ENCODE peak calls at places on chromosomes 5 and 9, in ten cellular contexts. V is Peyer's patch; B is BJ; K is body of pancreas; D is tibial artery; I is astrocyte of the spinal cord; J is AG09309; U is CD8-positive, alpha-beta T cell; Y is PC-9; O is HepG2. G is an unnamed sample.

GRCh38 chr9:109251080-109251775 is 69.6 kb downstream of the EPB41L4B start:
- DNase-seq in V (peak), B (no peak), K (peak), D (no peak), I (peak), J (no peak), U (no peak), Y (peak), O (peak), G (no peak)

GRCh38 chr9:92257327-92257726 is 36.2 kb downstream of the IARS1 start:
- DNase-seq in V (no peak), B (no peak), K (no peak), D (no peak), I (no peak), J (no peak), U (no peak), Y (no peak), O (no peak), G (no peak)

GRCh38 chr5:169126376-169127043 is 174.4 kb downstream of the SLIT3 start:
- DNase-seq in V (no peak), B (no peak), K (no peak), D (no peak), I (no peak), J (no peak), U (no peak), Y (no peak), O (no peak), G (no peak)

GRCh38 chr5:1107167-1108007 is 4.5 kb downstream of the SLC12A7 start:
- DNase-seq in V (peak), B (no peak), K (no peak), D (no peak), I (no peak), J (no peak), U (no peak), Y (no peak), O (peak), G (no peak)

GRCh38 chr9:96031366-96031824 is 155.9 kb downstream of the ERCC6L2 start:
- DNase-seq in V (no peak), B (no peak), K (peak), D (peak), I (no peak), J (no peak), U (no peak), Y (peak), O (no peak), G (no peak)

GRCh38 chr5:37582202-37582601 is 203.1 kb downstream of the WDR70 start:
- DNase-seq in V (no peak), B (no peak), K (no peak), D (no peak), I (no peak), J (no peak), U (no peak), Y (no peak), O (no peak), G (no peak)

GRCh38 chr5:124902097-124902821 is 155.8 kb upstream of the ZNF608 start:
- DNase-seq in V (peak), B (peak), K (peak), D (no peak), I (peak), J (no peak), U (no peak), Y (no peak), O (no peak), G (no peak)

GRCh38 chr5:59819806-59820205 is 73.7 kb downstream of the PDE4D start:
- DNase-seq in V (no peak), B (no peak), K (no peak), D (no peak), I (no peak), J (no peak), U (no peak), Y (no peak), O (no peak), G (no peak)

GRCh38 chr5:96734871-96735325 is 72.7 kb downstream of the CAST start:
- DNase-seq in V (no peak), B (no peak), K (no peak), D (no peak), I (peak), J (no peak), U (no peak), Y (no peak), O (no peak), G (no peak)

GRCh38 chr5:121870489-121870888 is 18.8 kb downstream of the FTMT start:
- DNase-seq in V (no peak), B (no peak), K (no peak), D (no peak), I (peak), J (no peak), U (no peak), Y (no peak), O (no peak), G (no peak)

GRCh38 chr5:37717613-37718431 is 122.0 kb downstream of the GDNF start:
- DNase-seq in V (peak), B (no peak), K (peak), D (no peak), I (peak), J (no peak), U (no peak), Y (peak), O (peak), G (no peak)

GRCh38 chr5:89293849-89294248 is 410.9 kb upstream of the MEF2C start:
- DNase-seq in V (no peak), B (peak), K (no peak), D (no peak), I (no peak), J (peak), U (no peak), Y (no peak), O (no peak), G (no peak)

GRCh38 chr9:98099346-98099745 is 19.7 kb downstream of the TRIM14 start:
- DNase-seq in V (peak), B (no peak), K (no peak), D (peak), I (no peak), J (no peak), U (peak), Y (no peak), O (no peak), G (no peak)

GRCh38 chr9:98104445-98104881 is 14.6 kb downstream of the TRIM14 start:
- DNase-seq in V (peak), B (no peak), K (no peak), D (peak), I (no peak), J (no peak), U (no peak), Y (no peak), O (no peak), G (no peak)

GRCh38 chr9:98101416-98101815 is 17.6 kb downstream of the TRIM14 start:
- DNase-seq in V (peak), B (no peak), K (no peak), D (peak), I (no peak), J (no peak), U (no peak), Y (no peak), O (no peak), G (no peak)

GRCh38 chr9:98099898-98100297 is 19.1 kb downstream of the TRIM14 start:
- DNase-seq in V (peak), B (no peak), K (no peak), D (peak), I (no peak), J (no peak), U (no peak), Y (no peak), O (no peak), G (no peak)

DNA sequence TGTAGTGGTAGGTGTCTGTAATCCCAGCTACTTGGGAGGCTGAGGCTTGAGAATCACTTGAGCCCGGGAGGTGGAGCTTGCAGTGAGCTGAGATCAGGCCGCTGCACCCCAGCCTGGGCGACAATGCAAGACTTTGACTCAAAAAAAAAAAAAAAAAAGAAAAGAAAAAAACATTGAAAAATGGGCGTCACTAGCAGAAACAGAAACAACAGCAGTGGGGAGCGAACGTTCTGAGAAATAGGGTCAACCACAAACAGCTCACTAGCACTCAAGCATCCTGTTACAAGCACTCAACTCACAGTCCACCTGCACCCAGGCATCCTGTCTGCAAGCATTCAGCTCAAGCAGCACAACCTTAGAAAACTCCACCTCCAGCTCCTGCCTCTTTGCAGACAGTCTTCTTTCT is 17.2 kb downstream of the TRIM14 start:
- DNase-seq in V (peak), B (no peak), K (no peak), D (peak), I (peak), J (no peak), U (peak), Y (no peak), O (no peak), G (no peak)
- H3K4me3 ChIP-seq in V (no peak), B (no peak), K (no peak), D (no peak), I (no peak), J (no peak), U (peak), Y (no peak), O (no peak), G (no peak)

GRCh38 chr5:134526483-134527155 is 1.1 kb downstream of the JADE2 start:
- DNase-seq in V (peak), B (no peak), K (peak), D (peak), I (no peak), J (no peak), U (peak), Y (peak), O (peak), G (no peak)
- TF ChIP-seq CTCF in V (peak), B (peak), K (no peak), D (no peak), I (peak), J (peak), U (peak), Y (peak), O (peak), G (peak)

DNA sequence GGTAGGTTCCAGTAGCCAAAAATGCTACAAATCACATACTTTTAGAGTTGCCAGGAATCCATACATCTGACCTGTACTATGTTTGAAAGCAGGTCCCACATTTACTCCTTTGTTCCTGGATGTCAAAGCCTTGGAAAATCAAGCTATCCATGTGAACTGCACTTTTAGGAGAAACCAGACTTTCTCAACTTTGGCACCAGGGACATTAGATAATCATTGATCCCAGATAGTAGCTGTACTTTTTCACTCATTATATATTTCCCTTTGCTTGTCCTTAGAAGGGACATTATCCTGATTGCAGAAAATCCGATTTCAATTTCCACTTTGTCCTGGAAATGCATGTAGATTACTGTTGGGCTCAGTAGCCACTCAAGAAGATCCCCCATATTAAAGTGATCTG is 44.1 kb upstream of the SLC28A3 start:
- DNase-seq in V (no peak), B (no peak), K (no peak), D (no peak), I (no peak), J (no peak), U (no peak), Y (no peak), O (no peak), G (no peak)
- H3K4me3 ChIP-seq in V (no peak), B (no peak), K (no peak), D (no peak), I (no peak), J (no peak), U (no peak), Y (no peak), O (no peak), G (no peak)

DNA sequence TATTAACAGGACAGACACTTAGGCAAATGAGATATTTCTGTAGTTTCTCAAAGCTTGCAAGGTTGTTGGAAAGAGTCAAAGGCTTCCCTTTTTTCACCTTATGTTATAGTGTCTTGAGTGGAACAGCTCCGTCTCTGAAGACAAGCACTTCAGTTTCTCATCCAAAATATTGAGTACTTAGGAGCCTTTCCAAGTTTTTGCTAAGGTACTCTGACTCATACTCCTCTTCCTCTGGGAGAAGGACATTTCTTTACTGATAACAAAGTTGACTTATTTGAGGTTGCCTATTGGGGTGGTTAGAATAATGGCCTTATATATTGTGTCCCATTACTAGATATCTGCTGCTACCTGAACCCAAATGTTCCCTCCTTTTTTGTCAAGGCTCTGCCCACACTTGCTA is 869.6 kb downstream of the MAT2B start:
- DNase-seq in V (no peak), B (no peak), K (no peak), D (no peak), I (peak), J (no peak), U (no peak), Y (no peak), O (no peak), G (no peak)
- TF ChIP-seq CTCF in V (no peak), B (no peak), K (no peak), D (no peak), I (no peak), J (no peak), U (no peak), Y (no peak), O (no peak), G (no peak)